ENCODE peak calls at places on chromosomes 7 and 10, in four cellular contexts. P, I, S and B are unnamed samples.

GRCh38 chr10:29063806-29064644 is 224.8 kb upstream of the LYZL1 start:
- DNase-seq in P (peak), I (no peak), S (peak), B (no peak)

GRCh38 chr7:130627775-130628174 is 40.8 kb downstream of the COPG2 start:
- DNase-seq in P (no peak), I (no peak), S (no peak), B (no peak)

GRCh38 chr7:92403760-92404074 is 43.6 kb upstream of the GATAD1 start:
- DNase-seq in P (no peak), I (no peak), S (no peak), B (no peak)

GRCh38 chr10:116207180-116207579 is 65.8 kb downstream of the GFRA1 start:
- DNase-seq in P (no peak), I (no peak), S (peak), B (no peak)

GRCh38 chr7:135193615-135194081 is 17.7 kb downstream of the WDR91 start:
- DNase-seq in P (no peak), I (no peak), S (peak), B (no peak)

GRCh38 chr7:157411580-157411979 is 74.8 kb downstream of the DNAJB6 start:
- DNase-seq in P (no peak), I (no peak), S (no peak), B (peak)

GRCh38 chr7:23022831-23023230 is 8.9 kb upstream of the HYCC1 start:
- DNase-seq in P (no peak), I (no peak), S (no peak), B (no peak)

GRCh38 chr7:144834516-144835165 is 1.2 kb downstream of the TPK1 start:
- DNase-seq in P (peak), I (no peak), S (no peak), B (peak)

GRCh38 chr7:83021032-83021431 is 141.7 kb downstream of the PCLO start:
- DNase-seq in P (no peak), I (no peak), S (no peak), B (no peak)

GRCh38 chr7:76272872-76273271 is 29.6 kb upstream of the HSPB1 start:
- DNase-seq in P (no peak), I (no peak), S (no peak), B (no peak)

GRCh38 chr7:139118234-139118802 is 8.8 kb upstream of the ZC3HAV1 start:
- DNase-seq in P (peak), I (no peak), S (peak), B (peak)
- TF ChIP-seq RNF2 in P (no peak), I (no peak), S (no peak), B (peak)

GRCh38 chr7:44375926-44376342 is 50.5 kb upstream of the CAMK2B start:
- DNase-seq in P (no peak), I (no peak), S (no peak), B (no peak)

GRCh38 chr7:44377134-44377463 is 51.7 kb upstream of the CAMK2B start:
- DNase-seq in P (no peak), I (no peak), S (no peak), B (no peak)

GRCh38 chr7:44374007-44374763 is 48.8 kb upstream of the CAMK2B start:
- DNase-seq in P (no peak), I (no peak), S (no peak), B (peak)

GRCh38 chr7:44376429-44377133 is 51.2 kb upstream of the CAMK2B start:
- DNase-seq in P (no peak), I (no peak), S (no peak), B (no peak)

DNA sequence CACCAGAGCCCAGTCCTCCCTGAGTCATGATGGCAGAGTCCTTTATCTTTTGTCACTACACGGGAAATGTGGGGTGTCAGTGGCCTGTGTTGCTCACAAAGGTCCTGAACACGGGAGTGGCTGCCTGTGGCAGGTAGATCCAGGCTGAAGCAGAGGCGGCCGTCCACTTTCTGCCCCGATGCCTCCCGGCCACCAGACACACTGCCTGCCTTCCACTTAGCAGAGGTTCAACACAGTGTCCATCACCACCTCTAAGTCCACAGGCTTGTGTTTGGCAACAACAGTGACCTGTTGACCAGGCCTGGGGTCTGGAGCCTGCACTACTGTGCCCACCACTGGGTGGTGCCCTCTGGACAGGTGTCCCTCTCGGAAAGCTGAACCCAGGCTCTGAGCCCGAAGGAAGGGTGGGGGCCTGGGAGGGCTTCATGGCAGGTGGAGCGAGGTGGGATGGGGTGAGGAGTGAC is 49.9 kb upstream of the CAMK2B start:
- DNase-seq in P (peak), I (no peak), S (peak), B (peak)
- TF ChIP-seq RNF2 in P (no peak), I (no peak), S (no peak), B (no peak)

GRCh38 chr10:71746344-71747037 is 26.8 kb downstream of the VSIR start:
- DNase-seq in P (no peak), I (no peak), S (peak), B (peak)
- TF ChIP-seq RNF2 in P (no peak), I (no peak), S (no peak), B (peak)

DNA sequence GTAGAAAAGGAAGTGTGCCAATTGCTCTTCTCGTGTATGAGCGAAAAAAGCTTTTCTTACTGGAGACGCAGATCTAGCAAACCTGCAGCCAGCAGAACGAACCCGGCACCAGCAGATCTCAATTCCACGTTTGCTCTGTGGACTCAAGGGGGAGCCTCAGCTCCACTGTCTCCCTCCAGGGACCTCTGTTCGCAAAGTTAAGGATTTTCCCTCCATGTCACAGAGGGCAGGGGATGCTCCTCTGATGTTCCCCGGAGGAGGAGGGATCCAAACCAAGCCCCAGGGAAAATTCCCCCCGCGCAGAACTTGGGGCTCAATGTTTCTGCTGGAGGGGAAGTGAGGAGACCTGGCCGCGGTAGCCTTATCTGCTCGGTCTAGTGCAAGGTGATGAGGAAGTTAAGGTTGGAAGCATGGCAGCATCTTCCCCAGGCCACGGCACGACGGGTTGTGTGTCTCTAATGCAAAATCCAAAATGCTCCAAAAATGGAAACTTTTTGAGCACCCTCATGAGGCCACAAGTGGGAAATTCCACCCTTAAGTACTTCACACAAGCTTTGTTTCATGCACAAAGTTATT is 9.0 kb downstream of the IQCE start:
- DNase-seq in P (no peak), I (peak), S (peak), B (peak)
- TF ChIP-seq RNF2 in P (no peak), I (no peak), S (no peak), B (no peak)

DNA sequence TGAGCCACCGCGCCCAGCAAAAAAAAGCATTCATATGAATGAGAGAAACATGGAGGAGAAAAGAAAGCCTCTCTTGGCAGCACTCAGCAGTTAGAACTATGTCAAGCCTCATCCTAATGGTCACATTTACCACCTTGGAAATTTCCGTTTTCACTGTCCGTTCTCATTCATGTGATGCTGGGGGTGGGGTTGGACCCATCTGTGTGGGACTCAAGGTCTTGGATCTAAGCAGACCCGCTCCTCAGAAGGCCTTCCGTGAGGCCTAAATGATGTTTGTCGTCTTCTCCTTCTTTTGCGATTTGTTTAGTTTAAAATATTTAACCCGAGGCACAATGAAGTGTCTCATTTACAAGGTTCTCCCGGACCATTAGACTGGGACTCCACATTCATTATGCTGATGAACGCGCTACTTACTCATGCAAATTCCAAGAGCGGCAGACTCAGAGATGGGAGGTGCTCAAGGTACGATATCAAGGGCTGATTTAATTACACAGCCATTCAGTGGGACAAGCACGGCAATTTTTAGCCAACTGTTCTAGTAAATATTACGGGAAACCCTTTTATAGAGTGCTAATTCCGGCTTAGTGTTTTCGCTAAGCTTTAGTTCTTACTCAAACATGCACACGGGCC is 109.1 kb upstream of the EFCAB10 start:
- DNase-seq in P (no peak), I (no peak), S (no peak), B (no peak)
- TF ChIP-seq RNF2 in P (no peak), I (no peak), S (no peak), B (no peak)

GRCh38 chr10:17873946-17874345 is 64.8 kb downstream of the MRC1 start:
- DNase-seq in P (no peak), I (no peak), S (no peak), B (no peak)

GRCh38 chr10:17877121-17877520 is 68.0 kb downstream of the MRC1 start:
- DNase-seq in P (no peak), I (no peak), S (no peak), B (no peak)

GRCh38 chr10:17871036-17871435 is 61.9 kb downstream of the MRC1 start:
- DNase-seq in P (no peak), I (no peak), S (no peak), B (no peak)

GRCh38 chr10:17867056-17867455 is 57.9 kb downstream of the MRC1 start:
- DNase-seq in P (no peak), I (no peak), S (no peak), B (no peak)

DNA sequence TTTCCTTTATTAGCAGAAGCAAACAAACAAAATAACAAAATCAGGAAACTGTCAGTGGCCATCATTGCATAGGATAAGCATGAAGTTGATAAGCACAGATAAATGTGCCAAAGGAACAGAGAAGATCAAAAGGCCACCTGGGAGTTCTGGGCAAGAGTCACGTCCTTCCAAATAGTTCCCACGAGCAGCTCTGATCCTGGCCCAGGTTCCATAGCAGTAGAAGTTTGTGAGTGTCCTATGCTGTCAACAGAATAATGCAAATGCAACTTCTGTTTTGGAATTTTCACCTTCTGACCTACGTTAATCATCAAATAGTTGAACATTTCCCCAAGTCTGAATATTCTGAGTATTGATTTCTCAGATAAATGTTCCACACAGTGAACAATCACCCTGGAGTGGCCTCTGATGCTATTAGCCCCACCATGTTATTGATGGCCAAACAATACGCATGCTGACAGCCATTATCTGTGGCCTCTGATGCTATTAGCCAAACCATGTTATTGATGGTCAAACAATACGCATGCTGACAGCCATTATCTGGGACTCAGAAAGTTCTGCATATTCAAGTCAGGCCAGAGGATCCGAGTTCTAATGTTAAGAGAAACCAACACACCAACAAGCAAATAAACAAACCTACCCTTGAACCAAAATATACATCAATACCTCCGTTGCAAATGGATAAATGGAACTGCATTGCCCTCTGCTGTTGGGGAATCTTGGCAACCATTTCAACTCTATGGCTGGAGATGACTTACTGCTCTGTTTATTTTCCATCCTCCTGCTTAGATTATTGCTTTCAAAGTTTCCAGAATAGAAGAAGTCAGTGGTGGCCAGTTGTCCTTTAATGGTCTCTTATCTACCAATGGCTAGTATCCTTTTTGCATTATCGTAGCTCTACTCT is 63.3 kb downstream of the MRC1 start:
- DNase-seq in P (peak), I (no peak), S (peak), B (no peak)
- TF ChIP-seq RNF2 in P (no peak), I (no peak), S (no peak), B (no peak)